ENCODE peak calls at places on chromosomes 2 and 18, in five cellular contexts. U is prostate gland, H is neuronal stem cell, X is cardiac muscle cell, V is mucosa of descending colon. C is an unnamed sample.
A peak's percentile ranks its signal among the peaks of the same experiment; 100 is the strongest.

GRCh38 chr18:360676-361075 is 92.8 kb upstream of the THOC1 start:
- DNase-seq in U (no peak), H (no peak), X (no peak), V (no peak), C (no peak)

GRCh38 chr18:60193780-60194179 is 178.8 kb downstream of the MC4R start:
- DNase-seq in U (no peak), H (no peak), X (no peak), V (no peak), C (no peak)

GRCh38 chr2:236986524-236987330 is 99.0 kb upstream of the COPS8 start:
- DNase-seq in U (no peak), H (no peak), X (no peak), V (no peak), C (no peak)

GRCh38 chr2:184835081-184835728 is 236.9 kb downstream of the ZNF804A start:
- DNase-seq in U (no peak), H (no peak), X (peak; percentile 66), V (no peak), C (peak; percentile 14)

GRCh38 chr2:193276069-193276468 is 1081.3 kb upstream of the TMEFF2 start:
- DNase-seq in U (no peak), H (no peak), X (no peak), V (no peak), C (no peak)

GRCh38 chr2:164114937-164115336 is 379.1 kb upstream of the FIGN start:
- DNase-seq in U (no peak), H (no peak), X (no peak), V (no peak), C (no peak)

GRCh38 chr2:158686166-158686792 is 108.8 kb upstream of the DAPL1 start:
- DNase-seq in U (no peak), H (no peak), X (peak; percentile 11), V (no peak), C (no peak)

GRCh38 chr2:232512557-232512956 is 7.6 kb upstream of the PRSS56 start:
- DNase-seq in U (no peak), H (no peak), X (no peak), V (no peak), C (no peak)

GRCh38 chr18:39190508-39190907 is 1624.9 kb upstream of the CELF4 start:
- DNase-seq in U (no peak), H (no peak), X (no peak), V (no peak), C (no peak)

GRCh38 chr2:188132385-188132784 is 159.3 kb upstream of the GULP1 start:
- DNase-seq in U (peak; percentile 4), H (no peak), X (no peak), V (no peak), C (no peak)

GRCh38 chr2:57880967-57881366 is 165.6 kb upstream of the VRK2 start:
- DNase-seq in U (no peak), H (no peak), X (no peak), V (no peak), C (no peak)

GRCh38 chr2:27067385-27067784 is 4.1 kb downstream of the OST4 start:
- DNase-seq in U (no peak), H (no peak), X (no peak), V (no peak), C (no peak)
- H3K36me3 ChIP-seq in U (no peaks in the 10 kb centered on the region), H (peaks cover 34% of the 10 kb centered on the region), X (peaks cover 17% of the 10 kb centered on the region), V (no peaks in the 10 kb centered on the region), C (no peaks in the 10 kb centered on the region)

GRCh38 chr2:42195559-42195958 is 26.4 kb downstream of the EML4 start:
- DNase-seq in U (no peak), H (no peak), X (no peak), V (no peak), C (no peak)
- H3K4me1 ChIP-seq in U (no peaks in the 10 kb centered on the region), H (peaks cover 3% of the 10 kb centered on the region), X (peaks cover 26% of the 10 kb centered on the region), V (peaks cover 50% of the 10 kb centered on the region), C (peaks cover 43% of the 10 kb centered on the region)

DNA sequence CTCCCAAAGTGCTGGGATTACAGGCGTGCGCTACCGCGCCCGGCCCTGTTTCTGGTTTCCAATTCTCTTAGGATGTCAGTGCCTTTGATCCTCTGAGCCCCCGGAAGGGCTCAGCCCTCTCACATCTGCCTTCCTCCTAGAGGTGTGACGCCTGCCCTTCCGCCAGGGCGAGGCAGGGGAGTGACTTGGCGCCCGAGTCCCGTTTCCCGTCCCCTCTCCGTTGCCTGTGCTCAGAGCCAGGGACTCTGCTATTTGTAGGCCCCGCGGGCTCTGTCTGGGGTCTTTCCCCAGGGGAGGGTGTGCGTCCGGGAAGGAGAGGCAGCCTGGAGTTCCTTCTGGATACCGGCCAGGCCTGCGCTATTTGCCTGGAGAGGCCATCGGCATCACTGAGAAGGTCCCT is 103.8 kb upstream of the TAF1B start:
- DNase-seq in U (no peak), H (no peak), X (no peak), V (peak; percentile 87), C (no peak)
- H3K4me3 ChIP-seq in U (peak overlapping the region; percentile 19), H (no peak overlapping the region), X (no peak overlapping the region), V (no peak overlapping the region), C (peak overlapping the region; percentile 6)

GRCh38 chr2:73946215-73946614 is 19.5 kb downstream of the DGUOK start:
- DNase-seq in U (no peak), H (no peak), X (no peak), V (no peak), C (no peak)
- H3K36me3 ChIP-seq in U (no peaks in the 10 kb centered on the region), H (peaks cover 22% of the 10 kb centered on the region), X (peaks cover 29% of the 10 kb centered on the region), V (no peaks in the 10 kb centered on the region), C (no peaks in the 10 kb centered on the region)

GRCh38 chr18:35049111-35050003 is 8.1 kb downstream of the MAPRE2 start:
- DNase-seq in U (no peak), H (no peak), X (no peak), V (no peak), C (no peak)
- H3K4me1 ChIP-seq in U (no peaks in the 10 kb centered on the region), H (peaks cover 9% of the 10 kb centered on the region), X (peaks cover 37% of the 10 kb centered on the region), V (peaks cover 5% of the 10 kb centered on the region), C (peaks cover 6% of the 10 kb centered on the region)

GRCh38 chr2:171386627-171387026 is 47.2 kb downstream of the METTL8 start:
- DNase-seq in U (no peak), H (no peak), X (no peak), V (no peak), C (no peak)
- H3K4me3 ChIP-seq in U (no peak overlapping the region), H (peak overlapping the region; percentile 10), X (no peak overlapping the region), V (no peak overlapping the region), C (no peak overlapping the region)

GRCh38 chr2:205998601-205999000 is 87.4 kb downstream of the INO80D start:
- DNase-seq in U (no peak), H (no peak), X (no peak), V (no peak), C (no peak)

DNA sequence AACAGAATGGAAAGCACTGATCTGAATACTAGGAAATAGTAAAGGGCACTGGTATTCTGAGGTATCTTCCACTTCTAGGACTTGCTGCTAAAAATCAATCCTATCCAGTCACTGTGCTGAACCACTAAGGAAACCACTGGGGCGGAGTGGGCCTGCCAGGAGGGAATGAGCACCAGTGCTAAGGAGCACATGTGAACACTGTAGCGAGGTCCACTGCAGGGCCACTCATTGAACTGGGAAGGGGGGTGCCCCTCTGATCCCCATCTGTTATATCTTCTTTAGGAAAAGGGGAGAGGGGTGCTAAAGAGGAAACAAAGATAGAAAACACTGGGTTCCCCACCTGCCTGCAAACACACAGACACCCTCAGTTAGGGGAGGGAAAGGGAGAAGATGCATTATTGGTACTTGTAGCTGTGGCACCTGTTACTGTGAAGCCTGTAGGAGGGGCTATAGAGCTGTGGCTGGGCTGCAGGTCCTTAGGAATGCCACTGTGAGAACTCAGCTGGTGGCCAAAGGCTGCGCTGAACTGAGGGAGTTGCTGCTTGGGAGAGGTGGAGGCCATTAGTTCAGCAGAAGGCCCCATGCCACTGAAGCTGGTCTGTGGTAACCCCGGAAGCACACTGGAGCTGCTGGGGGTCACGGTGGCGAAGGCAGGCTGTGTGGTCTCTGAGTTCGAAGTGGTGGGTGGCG is 81.8 kb downstream of the INO80D start:
- DNase-seq in U (no peak), H (peak; percentile 17), X (peak; percentile 59), V (no peak), C (no peak)
- H3K36me3 ChIP-seq in U (peaks cover 10% of the 10 kb centered on the region), H (peaks cover 12% of the 10 kb centered on the region), X (peaks cover 28% of the 10 kb centered on the region), V (no peaks in the 10 kb centered on the region), C (peaks cover 11% of the 10 kb centered on the region)

DNA sequence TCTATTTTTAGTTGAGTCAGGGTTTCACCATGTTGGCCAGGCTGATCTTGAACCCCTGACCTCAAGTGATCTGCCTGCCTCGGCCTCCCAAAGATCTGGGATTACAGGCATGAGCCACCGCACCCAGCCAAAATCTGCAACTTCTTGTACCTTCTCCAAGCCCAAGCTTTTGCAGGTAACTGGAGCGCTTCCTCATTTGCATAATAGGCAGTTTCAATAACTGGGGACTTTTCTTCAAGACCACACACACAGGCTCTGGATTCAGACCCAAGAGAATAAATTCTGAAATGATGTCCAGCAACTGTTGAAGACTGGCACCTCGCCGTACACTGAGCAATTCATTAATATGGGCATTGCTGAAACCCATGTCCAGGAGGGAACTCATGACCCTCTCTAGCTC is 2.8 kb downstream of the MTERF4 start:
- DNase-seq in U (no peak), H (no peak), X (no peak), V (no peak), C (no peak)
- H3K4me1 ChIP-seq in U (peaks cover 5% of the 10 kb centered on the region), H (peaks cover 10% of the 10 kb centered on the region), X (peaks cover 7% of the 10 kb centered on the region), V (peaks cover 21% of the 10 kb centered on the region), C (peaks cover 7% of the 10 kb centered on the region)

DNA sequence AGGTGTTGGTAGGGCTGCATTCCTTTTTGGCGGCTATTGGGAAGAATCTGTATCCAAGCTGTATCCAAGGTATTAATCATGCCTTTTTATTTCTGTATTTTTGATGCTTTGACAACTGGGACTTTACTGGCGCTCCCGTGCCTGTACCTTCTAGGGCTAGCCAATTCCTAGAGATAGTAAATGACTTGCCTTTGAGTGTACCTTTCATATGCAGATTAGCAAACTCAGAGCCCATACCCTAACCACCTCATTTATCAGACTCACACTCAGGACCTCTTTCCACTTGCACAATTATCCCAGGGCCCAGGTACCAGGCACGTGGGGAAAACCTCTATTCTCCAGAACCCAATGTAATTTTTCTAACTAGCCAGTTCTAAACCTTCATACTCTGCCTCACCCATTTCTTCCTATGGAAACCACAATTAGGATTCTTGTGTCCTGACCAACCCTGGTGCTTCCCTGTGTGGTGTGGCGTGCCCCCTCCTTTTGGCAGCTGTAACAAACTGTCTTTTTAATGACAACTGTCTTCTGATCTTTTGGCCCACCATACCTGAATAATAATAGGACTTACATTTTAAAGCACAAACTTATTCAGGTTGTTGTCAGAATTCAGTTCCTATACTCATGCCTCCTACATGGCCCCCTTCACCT is 65.8 kb upstream of the PNPT1 start:
- DNase-seq in U (no peak), H (no peak), X (no peak), V (no peak), C (no peak)
- H3K4me3 ChIP-seq in U (no peak overlapping the region), H (no peak overlapping the region), X (no peak overlapping the region), V (no peak overlapping the region), C (no peak overlapping the region)

C was measured in pancreas.